ENCODE peak calls at places on chromosome 1, in nine cellular contexts. C is breast epithelium, H is esophagus squamous epithelium, Y is spleen, D is ovary, A is tibial nerve, T is IMR-90, B is stomach, S is A549. V is an unnamed sample.

GRCh38 chr1:44619261-44619900 is 54.9 kb downstream of the TMEM53 start:
- DNase-seq in S (no peak), T (peak), B (no peak), H (no peak), A (no peak), D (no peak), Y (peak), C (no peak), V (no peak)

GRCh38 chr1:109547412-109548320 is 749 bp upstream of the GNAI3 start:
- DNase-seq in H (no peak), D (peak), S (no peak), B (peak), C (peak), T (peak), Y (no peak), A (peak), V (no peak)

GRCh38 chr1:94081566-94082344 is 39.2 kb downstream of the ABCA4 start:
- DNase-seq in H (no peak), B (no peak), A (no peak), S (no peak), D (no peak), Y (no peak), T (peak), C (no peak), V (no peak)

GRCh38 chr1:201020040-201020591 is 3.4 kb downstream of the KIF21B start:
- DNase-seq in H (no peak), B (no peak), D (no peak), A (no peak), S (no peak), Y (peak), T (no peak), C (no peak), V (no peak)

GRCh38 chr1:227900571-227901051 is 47.1 kb downstream of the WNT9A start:
- DNase-seq in B (no peak), A (no peak), T (no peak), C (no peak), S (no peak), Y (peak), D (peak), H (no peak), V (no peak)

GRCh38 chr1:88799433-88799832 is 91.9 kb downstream of the GTF2B start:
- DNase-seq in T (no peak), H (no peak), C (no peak), Y (no peak), S (no peak), D (no peak), A (no peak), B (no peak), V (no peak)

GRCh38 chr1:180255538-180256352 is 25.7 kb downstream of the LHX4 start:
- DNase-seq in T (no peak), B (no peak), H (no peak), D (no peak), Y (peak), A (no peak), S (no peak), C (no peak), V (no peak)

GRCh38 chr1:184056921-184057496 is 5.5 kb downstream of the TSEN15 start:
- DNase-seq in C (no peak), D (no peak), Y (no peak), H (no peak), B (no peak), S (peak), T (peak), A (no peak), V (no peak)

GRCh38 chr1:192489748-192490147 is 85.8 kb upstream of the RGS1 start:
- DNase-seq in H (no peak), C (peak), D (peak), A (peak), T (peak), B (peak), S (peak), Y (no peak), V (peak)

GRCh38 chr1:25430073-25430665 is 528 bp upstream of the MACO1 start:
- DNase-seq in D (peak), S (peak), T (peak), H (peak), Y (peak), A (peak), B (peak), C (peak), V (peak)

GRCh38 chr1:53519412-53519811 is 60.2 kb downstream of the DMRTB1 start:
- DNase-seq in S (no peak), A (no peak), H (no peak), T (no peak), Y (no peak), C (peak), B (no peak), D (no peak), V (no peak)

GRCh38 chr1:161185282-161185682 is 8.0 kb upstream of the B4GALT3 start:
- DNase-seq in S (no peak), D (no peak), H (peak), T (peak), B (peak), C (no peak), A (peak), Y (peak), V (peak)

GRCh38 chr1:56931686-56932085 is 34.1 kb downstream of the C8B start:
- DNase-seq in H (no peak), C (no peak), A (no peak), T (no peak), B (no peak), D (no peak), Y (no peak), S (no peak), V (no peak)

GRCh38 chr1:57544345-57544744 is 120.5 kb upstream of the DAB1 start:
- DNase-seq in D (no peak), H (no peak), A (no peak), B (no peak), C (no peak), S (no peak), Y (no peak), T (no peak), V (no peak)

GRCh38 chr1:161188381-161188780 is 10.5 kb downstream of the ADAMTS4 start:
- DNase-seq in T (no peak), A (no peak), C (no peak), B (no peak), D (no peak), H (no peak), S (no peak), Y (no peak), V (no peak)

GRCh38 chr1:67184838-67185421 is 18.7 kb downstream of the IL23R start:
- DNase-seq in B (no peak), S (no peak), C (no peak), A (no peak), Y (no peak), H (no peak), D (no peak), T (no peak), V (no peak)

GRCh38 chr1:111364690-111365089 is 62.8 kb downstream of the OVGP1 start:
- DNase-seq in D (no peak), Y (no peak), T (no peak), C (no peak), H (no peak), A (no peak), S (peak), B (no peak), V (no peak)

GRCh38 chr1:40404670-40405462 is 31.3 kb downstream of the SMAP2 start:
- DNase-seq in D (no peak), Y (no peak), H (no peak), B (no peak), C (no peak), T (peak), A (no peak), S (peak), V (no peak)

GRCh38 chr1:207389728-207390464 is 64.2 kb upstream of the CR2 start:
- DNase-seq in C (no peak), Y (no peak), D (no peak), T (peak), B (no peak), S (peak), A (no peak), H (no peak), V (no peak)

GRCh38 chr1:152907686-152908601 is at the start of gene IVL:
- DNase-seq in T (no peak), D (no peak), H (no peak), Y (no peak), C (no peak), S (no peak), A (no peak), B (no peak), V (no peak)

GRCh38 chr1:245500546-245500945 is 345.8 kb downstream of the KIF26B start:
- DNase-seq in C (no peak), B (no peak), A (no peak), Y (no peak), H (no peak), S (no peak), T (peak), D (no peak), V (no peak)

GRCh38 chr1:19814681-19815503 is at the start of gene RNF186:
- DNase-seq in D (no peak), A (no peak), S (no peak), T (no peak), C (peak), B (peak), H (no peak), Y (peak), V (peak)
- H3K4me3 ChIP-seq in D (no peak), A (no peak), S (no peak), T (no peak), C (no peak), B (no peak), H (no peak), Y (no peak), V (no peak)

GRCh38 chr1:33349081-33349759 is 28.3 kb upstream of the A3GALT2 start:
- DNase-seq in B (peak), A (no peak), C (no peak), Y (peak), D (peak), S (peak), T (no peak), H (no peak), V (peak)

GRCh38 chr1:33348676-33349080 is 27.8 kb upstream of the A3GALT2 start:
- DNase-seq in T (no peak), D (no peak), H (no peak), Y (peak), A (no peak), B (no peak), C (no peak), S (no peak), V (no peak)

GRCh38 chr1:33349778-33350610 is 29.1 kb upstream of the A3GALT2 start:
- DNase-seq in D (peak), H (no peak), B (peak), C (peak), A (peak), T (peak), S (peak), Y (peak), V (peak)

GRCh38 chr1:33351281-33351660 is 30.4 kb upstream of the A3GALT2 start:
- DNase-seq in S (no peak), Y (no peak), D (no peak), H (no peak), B (no peak), C (no peak), A (no peak), T (no peak), V (no peak)

GRCh38 chr1:33350611-33351280 is 29.8 kb upstream of the A3GALT2 start:
- DNase-seq in D (no peak), B (no peak), S (no peak), H (no peak), A (no peak), T (no peak), Y (no peak), C (no peak), V (no peak)
- TF ChIP-seq POLR2A in D (no peak), B (no peak), S (no peak), H (no peak), A (no peak), T (no peak), Y (no peak), C (no peak), V (no peak)

GRCh38 chr1:151478140-151478812 is 19.0 kb upstream of the POGZ start:
- DNase-seq in B (no peak), A (no peak), T (no peak), C (no peak), S (no peak), Y (no peak), D (no peak), H (no peak), V (no peak)
- H3K27ac ChIP-seq in B (no peak), A (no peak), T (no peak), C (no peak), S (no peak), Y (no peak), D (no peak), H (no peak), V (no peak)

DNA sequence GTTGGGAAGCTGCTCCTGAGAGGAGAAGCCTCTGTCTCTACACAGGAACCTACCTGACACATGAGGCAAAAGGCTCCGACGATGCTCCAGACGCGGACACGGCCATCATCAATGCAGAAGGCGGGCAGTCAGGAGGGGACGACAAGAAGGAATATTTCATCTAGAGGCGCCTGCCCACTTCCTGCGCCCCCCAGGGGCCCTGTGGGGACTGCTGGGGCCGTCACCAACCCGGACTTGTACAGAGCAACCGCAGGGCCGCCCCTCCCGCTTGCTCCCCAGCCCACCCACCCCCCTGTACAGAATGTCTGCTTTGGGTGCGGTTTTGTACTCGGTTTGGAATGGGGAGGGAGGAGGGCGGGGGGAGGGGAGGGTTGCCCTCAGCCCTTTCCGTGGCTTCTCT is 3.9 kb upstream of the ACKR1 start:
- DNase-seq in D (no peak), B (no peak), C (no peak), A (no peak), Y (no peak), H (no peak), S (no peak), T (no peak), V (no peak)
- H3K4me3 ChIP-seq in D (no peak), B (no peak), C (peak), A (peak), Y (peak), H (no peak), S (no peak), T (no peak), V (no peak)

GRCh38 chr1:115337276-115337632 is 795 bp downstream of the NGF start:
- DNase-seq in C (no peak), T (no peak), B (no peak), A (no peak), H (no peak), Y (no peak), D (peak), S (no peak), V (no peak)

GRCh38 chr1:115336741-115337140 is 1.3 kb downstream of the NGF start:
- DNase-seq in C (no peak), Y (no peak), A (no peak), H (no peak), B (no peak), S (no peak), T (no peak), D (no peak), V (no peak)

GRCh38 chr1:115338457-115338820 is 390 bp upstream of the NGF start:
- DNase-seq in H (no peak), A (no peak), T (no peak), S (no peak), B (no peak), D (peak), C (no peak), Y (no peak), V (no peak)

GRCh38 chr1:115340879-115341278 is 2.8 kb upstream of the NGF start:
- DNase-seq in T (no peak), B (no peak), A (no peak), S (no peak), C (no peak), Y (no peak), D (no peak), H (no peak), V (no peak)

GRCh38 chr1:115337633-115338456 is at the start of gene NGF:
- DNase-seq in Y (no peak), D (peak), B (no peak), A (no peak), C (no peak), H (no peak), T (peak), S (peak), V (no peak)
- TF ChIP-seq POLR2A in Y (no peak), D (peak), B (no peak), A (no peak), C (no peak), H (peak), T (peak), S (no peak), V (no peak)

GRCh38 chr1:186409091-186409490 is 33.5 kb downstream of the ODR4 start:
- DNase-seq in Y (no peak), A (no peak), T (no peak), B (no peak), H (no peak), C (no peak), S (no peak), D (no peak), V (no peak)

GRCh38 chr1:186403632-186404031 is 28.0 kb downstream of the ODR4 start:
- DNase-seq in C (no peak), B (no peak), S (no peak), Y (no peak), A (no peak), T (no peak), H (no peak), D (no peak), V (no peak)

DNA sequence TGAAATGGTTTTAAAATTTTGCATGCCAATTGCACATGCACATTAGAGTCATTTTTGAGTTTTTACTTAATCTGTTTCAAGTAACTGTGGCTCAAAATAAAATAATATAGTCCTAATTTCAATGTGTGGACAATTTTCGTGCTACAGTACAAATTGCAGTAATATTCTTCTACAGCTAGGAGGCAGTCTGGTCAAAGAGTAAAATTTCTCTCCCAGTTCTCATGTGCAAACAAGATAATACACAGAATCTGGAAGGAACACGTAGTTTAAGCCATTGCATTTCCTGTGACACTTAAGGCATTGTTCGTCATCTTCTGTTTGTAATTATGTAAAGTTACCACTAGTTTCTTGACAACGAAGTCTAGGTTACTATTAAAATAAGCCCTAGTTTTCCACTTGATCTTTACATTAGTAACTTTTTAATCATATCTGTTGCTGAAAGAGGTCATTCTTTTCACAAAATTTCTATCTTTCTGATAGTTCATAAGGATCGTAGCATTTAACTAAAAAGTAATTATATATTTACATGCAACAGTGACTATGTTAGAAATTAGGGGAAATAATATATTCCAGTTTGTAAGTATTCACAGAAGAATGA is 28.9 kb downstream of the ODR4 start:
- DNase-seq in A (no peak), D (no peak), Y (no peak), S (peak), B (no peak), H (no peak), C (no peak), T (peak), V (no peak)
- H3K27ac ChIP-seq in A (no peak), D (no peak), Y (no peak), S (no peak), B (no peak), H (no peak), C (no peak), T (no peak), V (no peak)

DNA sequence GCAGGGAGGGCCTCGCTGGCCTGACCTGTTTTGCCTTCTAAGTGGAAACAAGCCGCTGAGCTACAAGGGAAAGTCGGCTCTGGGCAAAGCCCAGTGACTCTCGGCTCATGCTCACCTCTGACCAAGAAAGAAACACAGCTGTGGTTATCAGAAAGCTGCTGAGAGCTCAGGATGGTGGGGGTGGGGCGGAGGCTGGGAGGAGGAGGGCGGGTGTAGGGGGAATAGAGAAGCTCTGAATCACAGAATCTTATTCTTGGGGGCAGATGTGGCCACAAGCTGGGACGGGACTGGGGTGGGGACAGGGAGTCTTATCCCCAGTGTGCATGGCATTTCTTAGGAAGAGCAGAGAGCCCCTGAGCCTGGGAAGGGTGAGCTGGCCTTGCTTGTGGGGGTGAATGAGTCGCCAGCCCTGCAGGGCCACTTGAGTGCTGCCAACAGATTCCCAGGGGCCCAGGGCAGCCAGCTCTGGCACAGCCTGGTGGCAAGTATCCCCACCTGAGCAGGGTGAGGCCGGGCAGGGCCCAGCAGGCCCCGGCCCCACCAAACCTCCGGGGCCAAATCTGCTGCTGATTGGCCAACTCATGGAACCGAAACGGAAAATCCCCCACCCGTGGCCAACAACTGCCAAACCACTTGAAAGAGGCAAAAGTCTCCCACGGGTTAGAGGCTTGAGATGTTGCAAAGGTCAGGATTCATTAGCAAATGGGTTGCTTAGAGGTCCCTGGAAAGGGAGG is 120.6 kb downstream of the SPSB1 start:
- DNase-seq in D (peak), Y (peak), C (peak), S (peak), A (no peak), B (peak), T (peak), H (peak), V (peak)
- H3K4me3 ChIP-seq in D (no peak), Y (no peak), C (peak), S (no peak), A (no peak), B (no peak), T (no peak), H (no peak), V (no peak)

DNA sequence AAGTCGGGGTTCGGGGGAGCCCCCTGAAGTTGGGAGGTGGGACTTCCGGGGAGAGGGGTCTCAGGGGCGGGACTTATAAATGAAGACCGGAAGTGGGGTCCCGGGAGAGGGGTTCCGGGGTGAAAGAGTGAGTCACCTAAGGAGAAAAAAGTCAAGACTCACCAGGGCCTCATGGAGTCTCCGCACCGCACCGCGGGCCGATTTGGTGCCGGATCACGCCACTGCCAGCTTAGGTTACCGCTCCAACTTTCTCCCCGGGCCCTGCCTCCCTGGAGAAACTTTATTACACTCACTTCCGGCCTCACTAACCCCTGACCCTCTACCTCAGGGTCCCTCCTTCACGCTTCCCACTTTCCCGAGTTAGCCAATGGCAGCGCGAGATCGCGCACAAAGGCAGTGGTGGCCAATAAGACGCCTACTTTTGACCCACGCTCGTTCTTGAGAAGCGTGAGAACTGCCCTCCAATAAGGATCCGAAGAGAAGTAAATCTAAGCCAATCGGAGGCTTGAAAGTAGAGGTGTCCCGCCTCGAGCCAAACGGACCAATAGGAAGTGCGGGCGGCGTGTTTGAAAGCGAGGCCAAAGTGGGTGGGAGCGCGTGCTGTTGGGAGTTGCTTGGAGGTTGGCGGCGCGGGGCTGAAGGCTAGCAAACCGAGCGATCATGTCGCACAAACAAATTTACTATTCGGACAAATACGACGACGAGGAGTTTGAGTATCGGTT is at the start of gene CKS1B:
- DNase-seq in D (peak), S (peak), H (peak), C (peak), A (peak), Y (peak), T (peak), B (peak), V (peak)
- TF ChIP-seq POLR2A in D (peak), S (peak), H (peak), C (peak), A (peak), Y (no peak), T (peak), B (no peak), V (peak)

GRCh38 chr1:15938628-15939161 is 37.2 kb downstream of the ZBTB17 start:
- DNase-seq in T (no peak), A (no peak), S (no peak), Y (no peak), B (peak), D (no peak), H (no peak), C (no peak), V (no peak)

GRCh38 chr1:15939181-15940109 is 36.5 kb downstream of the ZBTB17 start:
- DNase-seq in B (peak), D (no peak), T (peak), C (no peak), S (peak), H (no peak), A (no peak), Y (no peak), V (no peak)

GRCh38 chr1:15936025-15936424 is 39.9 kb downstream of the ZBTB17 start:
- DNase-seq in B (peak), D (no peak), S (no peak), C (no peak), A (no peak), H (no peak), Y (no peak), T (no peak), V (no peak)

GRCh38 chr1:15937146-15937545 is 38.8 kb downstream of the ZBTB17 start:
- DNase-seq in D (no peak), S (no peak), Y (no peak), C (no peak), T (no peak), H (no peak), A (no peak), B (peak), V (no peak)

GRCh38 chr1:15937706-15938168 is 38.2 kb downstream of the ZBTB17 start:
- DNase-seq in D (no peak), T (peak), Y (no peak), H (no peak), S (no peak), C (peak), B (peak), A (no peak), V (no peak)
- H3K27ac ChIP-seq in D (no peak), T (peak), Y (peak), H (no peak), S (no peak), C (peak), B (peak), A (no peak), V (no peak)

V was measured in gastrocnemius medialis.